ENCODE peak calls at places on chromosomes 11 and 22, in seven cellular contexts. One of them, this sample, is unnamed.

GRCh38 chr11:110305169-110306018 is 9.0 kb upstream of the RDX start:
- DNase-seq in erythroblast: no peak
- DNase-seq in ovary: no peak
- DNase-seq in lower leg skin: no peak
- DNase-seq in IMR-90: no peak
- DNase-seq in Peyer's patch: no peak
- DNase-seq in heart left ventricle: no peak
- DNase-seq in this sample: no peak

GRCh38 chr11:27242591-27242990 is 120.4 kb downstream of the CCDC34 start:
- DNase-seq in erythroblast: peak; percentile 68
- DNase-seq in ovary: no peak
- DNase-seq in lower leg skin: no peak
- DNase-seq in IMR-90: peak; percentile 46
- DNase-seq in Peyer's patch: no peak
- DNase-seq in heart left ventricle: no peak
- DNase-seq in this sample: no peak

GRCh38 chr22:50314455-50315288 is 7.2 kb upstream of the PLXNB2 start:
- DNase-seq in erythroblast: peak; percentile 47
- DNase-seq in ovary: no peak
- DNase-seq in lower leg skin: no peak
- DNase-seq in IMR-90: no peak
- DNase-seq in Peyer's patch: peak; percentile 91
- DNase-seq in heart left ventricle: peak; percentile 86
- DNase-seq in this sample: peak; percentile 86

GRCh38 chr11:96257972-96258951 is 84.7 kb downstream of the MAML2 start:
- DNase-seq in erythroblast: no peak
- DNase-seq in ovary: no peak
- DNase-seq in lower leg skin: no peak
- DNase-seq in IMR-90: peak; percentile 58
- DNase-seq in Peyer's patch: peak; percentile 69
- DNase-seq in heart left ventricle: no peak
- DNase-seq in this sample: no peak

GRCh38 chr22:33035276-33035863 is 22.8 kb downstream of the SYN3 start:
- DNase-seq in erythroblast: no peak
- DNase-seq in ovary: no peak
- DNase-seq in lower leg skin: no peak
- DNase-seq in IMR-90: no peak
- DNase-seq in Peyer's patch: no peak
- DNase-seq in heart left ventricle: no peak
- DNase-seq in this sample: no peak

GRCh38 chr22:26687439-26687838 is 30.1 kb downstream of the MIAT start:
- DNase-seq in erythroblast: no peak
- DNase-seq in ovary: no peak
- DNase-seq in lower leg skin: no peak
- DNase-seq in IMR-90: no peak
- DNase-seq in Peyer's patch: no peak
- DNase-seq in heart left ventricle: no peak
- DNase-seq in this sample: no peak

GRCh38 chr11:132028380-132029240 is 658.2 kb downstream of the NTM start:
- DNase-seq in erythroblast: peak; percentile 39
- DNase-seq in ovary: no peak
- DNase-seq in lower leg skin: no peak
- DNase-seq in IMR-90: peak; percentile 73
- DNase-seq in Peyer's patch: no peak
- DNase-seq in heart left ventricle: no peak
- DNase-seq in this sample: peak; percentile 8

GRCh38 chr11:129209891-129210830 is 18.0 kb upstream of the ARHGAP32 start:
- DNase-seq in erythroblast: no peak
- DNase-seq in ovary: no peak
- DNase-seq in lower leg skin: no peak
- DNase-seq in IMR-90: no peak
- DNase-seq in Peyer's patch: no peak
- DNase-seq in heart left ventricle: no peak
- DNase-seq in this sample: no peak

GRCh38 chr11:125435461-125436238 is 60.4 kb downstream of the FEZ1 start:
- DNase-seq in erythroblast: no peak
- DNase-seq in ovary: no peak
- DNase-seq in lower leg skin: no peak
- DNase-seq in IMR-90: peak; percentile 19
- DNase-seq in Peyer's patch: no peak
- DNase-seq in heart left ventricle: no peak
- DNase-seq in this sample: no peak

GRCh38 chr22:23053912-23054530 is 16.3 kb upstream of the GNAZ start:
- DNase-seq in erythroblast: no peak
- DNase-seq in ovary: no peak
- DNase-seq in lower leg skin: no peak
- DNase-seq in IMR-90: no peak
- DNase-seq in Peyer's patch: peak; percentile 13
- DNase-seq in heart left ventricle: no peak
- DNase-seq in this sample: no peak

GRCh38 chr11:12540075-12540685 is 134.0 kb upstream of the TEAD1 start:
- DNase-seq in erythroblast: no peak
- DNase-seq in ovary: no peak
- DNase-seq in lower leg skin: no peak
- DNase-seq in IMR-90: peak; percentile 73
- DNase-seq in Peyer's patch: no peak
- DNase-seq in heart left ventricle: no peak
- DNase-seq in this sample: no peak

GRCh38 chr22:37802310-37803194 is 5.2 kb upstream of the GCAT start:
- DNase-seq in erythroblast: peak; percentile 74
- DNase-seq in ovary: peak; percentile 81
- DNase-seq in lower leg skin: no peak
- DNase-seq in IMR-90: peak; percentile 39
- DNase-seq in Peyer's patch: no peak
- DNase-seq in heart left ventricle: peak; percentile 80
- DNase-seq in this sample: no peak

GRCh38 chr11:20712912-20713311 is 43.5 kb downstream of the NELL1 start:
- DNase-seq in erythroblast: no peak
- DNase-seq in ovary: no peak
- DNase-seq in lower leg skin: no peak
- DNase-seq in IMR-90: no peak
- DNase-seq in Peyer's patch: no peak
- DNase-seq in heart left ventricle: no peak
- DNase-seq in this sample: no peak

GRCh38 chr22:26552466-26552865 is 37.5 kb downstream of the TPST2 start:
- DNase-seq in erythroblast: no peak
- DNase-seq in ovary: no peak
- DNase-seq in lower leg skin: no peak
- DNase-seq in IMR-90: peak; percentile 73
- DNase-seq in Peyer's patch: no peak
- DNase-seq in heart left ventricle: no peak
- DNase-seq in this sample: no peak

GRCh38 chr11:76628408-76628947 is 42.1 kb downstream of the LRRC32 start:
- DNase-seq in erythroblast: no peak
- DNase-seq in ovary: no peak
- DNase-seq in lower leg skin: no peak
- DNase-seq in IMR-90: no peak
- DNase-seq in Peyer's patch: no peak
- DNase-seq in heart left ventricle: no peak
- DNase-seq in this sample: no peak

GRCh38 chr11:102390667-102391449 is 43.8 kb downstream of the BIRC2 start:
- DNase-seq in erythroblast: peak; percentile 70
- DNase-seq in ovary: no peak
- DNase-seq in lower leg skin: peak; percentile 49
- DNase-seq in IMR-90: peak; percentile 63
- DNase-seq in Peyer's patch: peak; percentile 61
- DNase-seq in heart left ventricle: peak; percentile 72
- DNase-seq in this sample: peak; percentile 20

GRCh38 chr11:10861047-10861446 is 3.2 kb upstream of the ZBED5 start:
- DNase-seq in erythroblast: no peak
- DNase-seq in ovary: no peak
- DNase-seq in lower leg skin: no peak
- DNase-seq in IMR-90: no peak
- DNase-seq in Peyer's patch: no peak
- DNase-seq in heart left ventricle: no peak
- DNase-seq in this sample: no peak

GRCh38 chr11:19714387-19715363 is 2.0 kb downstream of the NAV2 start:
- DNase-seq in erythroblast: no peak
- DNase-seq in ovary: no peak
- DNase-seq in lower leg skin: no peak
- DNase-seq in IMR-90: peak; percentile 85
- DNase-seq in Peyer's patch: no peak
- DNase-seq in heart left ventricle: peak; percentile 71
- DNase-seq in this sample: no peak

GRCh38 chr11:126507646-126508045 is 152.2 kb downstream of the ST3GAL4 start:
- DNase-seq in erythroblast: no peak
- DNase-seq in ovary: no peak
- DNase-seq in lower leg skin: no peak
- DNase-seq in IMR-90: no peak
- DNase-seq in Peyer's patch: no peak
- DNase-seq in heart left ventricle: no peak
- DNase-seq in this sample: no peak

GRCh38 chr11:128464878-128465277 is 122.5 kb downstream of the ETS1 start:
- DNase-seq in erythroblast: no peak
- DNase-seq in ovary: no peak
- DNase-seq in lower leg skin: no peak
- DNase-seq in IMR-90: no peak
- DNase-seq in Peyer's patch: no peak
- DNase-seq in heart left ventricle: no peak
- DNase-seq in this sample: no peak

GRCh38 chr22:42617155-42617983 is 2.7 kb upstream of the POLDIP3 start:
- DNase-seq in erythroblast: no peak
- DNase-seq in ovary: no peak
- DNase-seq in lower leg skin: no peak
- DNase-seq in IMR-90: no peak
- DNase-seq in Peyer's patch: no peak
- DNase-seq in heart left ventricle: no peak
- DNase-seq in this sample: no peak
- TF ChIP-seq POLR2A in erythroblast: peak; percentile 31
- TF ChIP-seq POLR2A in ovary: no peak
- TF ChIP-seq POLR2A in lower leg skin: no peak
- TF ChIP-seq POLR2A in IMR-90: no peak
- TF ChIP-seq POLR2A in Peyer's patch: no peak
- TF ChIP-seq POLR2A in heart left ventricle: no peak
- TF ChIP-seq POLR2A in this sample: no peak

DNA sequence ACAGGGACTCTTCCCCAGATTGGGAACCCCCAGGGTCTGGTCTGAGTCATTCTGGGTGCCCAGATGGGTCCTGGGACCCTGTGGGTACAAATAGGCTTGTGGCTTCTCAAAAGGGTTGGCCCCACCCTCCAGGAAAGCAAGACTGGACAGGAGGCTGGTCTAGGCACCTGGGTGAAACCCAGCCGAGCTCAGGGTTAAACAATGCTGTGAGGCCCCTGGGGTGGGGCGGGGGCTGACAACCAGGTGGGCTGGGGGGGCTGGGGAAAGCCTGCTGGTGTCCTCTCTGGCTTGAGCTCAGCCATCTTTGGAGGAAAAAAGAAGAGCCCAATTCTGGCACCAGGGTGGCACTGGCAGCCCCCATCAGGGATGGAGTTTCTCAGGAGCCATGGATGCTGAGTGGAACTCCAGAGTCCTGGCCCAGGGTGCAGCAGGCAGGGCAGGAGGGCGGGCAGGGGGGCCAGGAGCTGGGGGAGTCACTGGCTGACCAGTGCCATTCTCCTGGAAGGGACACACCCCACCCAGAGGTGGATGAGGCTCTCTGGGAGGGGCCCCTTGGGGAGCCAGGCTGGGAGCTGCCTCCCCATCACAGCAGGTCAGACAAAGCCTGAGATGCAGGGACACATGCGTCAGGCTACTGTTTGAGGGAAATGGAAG is 1.1 kb downstream of the SEPTIN5 start:
- DNase-seq in erythroblast: no peak
- DNase-seq in ovary: peak; percentile 36
- DNase-seq in lower leg skin: no peak
- DNase-seq in IMR-90: no peak
- DNase-seq in Peyer's patch: no peak
- DNase-seq in heart left ventricle: peak; percentile 38
- DNase-seq in this sample: no peak
- TF ChIP-seq POLR2A in erythroblast: no peak
- TF ChIP-seq POLR2A in ovary: no peak
- TF ChIP-seq POLR2A in lower leg skin: no peak
- TF ChIP-seq POLR2A in IMR-90: no peak
- TF ChIP-seq POLR2A in Peyer's patch: no peak
- TF ChIP-seq POLR2A in heart left ventricle: no peak
- TF ChIP-seq POLR2A in this sample: no peak

DNA sequence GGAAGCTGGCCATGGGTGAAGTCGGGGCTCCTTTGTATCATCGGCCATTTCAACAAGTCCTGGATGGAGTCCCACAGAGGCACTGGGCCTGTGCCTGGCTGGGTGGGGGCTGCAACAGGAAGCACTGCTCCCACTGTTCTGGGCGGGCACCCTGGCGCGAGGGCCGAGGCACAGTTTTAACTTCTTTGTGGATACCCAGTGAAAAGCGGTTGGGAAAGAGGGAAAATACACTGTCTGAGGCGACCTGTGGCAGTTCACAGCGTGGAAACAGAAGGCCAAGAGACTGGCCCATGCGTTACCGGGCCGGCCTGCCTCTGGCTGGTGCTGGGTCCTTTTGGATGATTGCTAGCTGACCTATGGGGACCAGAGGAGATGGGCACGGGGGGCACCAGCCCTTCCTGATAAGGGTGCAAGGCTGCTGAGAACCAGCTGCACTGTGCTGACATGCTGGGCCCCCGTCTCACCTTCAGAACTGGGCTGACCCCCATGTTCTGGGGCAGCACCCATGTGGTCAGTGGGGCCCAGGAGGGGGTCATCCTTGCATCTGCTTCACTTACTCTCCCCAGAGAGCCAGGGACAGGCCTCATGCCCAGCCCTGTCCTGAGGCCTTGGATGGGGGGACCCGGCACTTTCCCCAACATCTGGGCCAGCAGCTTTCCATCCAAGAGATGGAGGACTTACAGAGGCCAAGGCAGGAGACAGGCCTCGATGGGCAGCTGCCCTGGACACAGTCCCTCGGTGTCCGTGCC is 4.2 kb downstream of the OVOL1 start:
- DNase-seq in erythroblast: no peak
- DNase-seq in ovary: no peak
- DNase-seq in lower leg skin: no peak
- DNase-seq in IMR-90: no peak
- DNase-seq in Peyer's patch: no peak
- DNase-seq in heart left ventricle: peak; percentile 44
- DNase-seq in this sample: no peak
- TF ChIP-seq POLR2A in erythroblast: no peak
- TF ChIP-seq POLR2A in ovary: no peak
- TF ChIP-seq POLR2A in lower leg skin: no peak
- TF ChIP-seq POLR2A in IMR-90: no peak
- TF ChIP-seq POLR2A in Peyer's patch: no peak
- TF ChIP-seq POLR2A in heart left ventricle: no peak
- TF ChIP-seq POLR2A in this sample: no peak

GRCh38 chr22:31340360-31340759 is 5.8 kb downstream of the PATZ1 start:
- DNase-seq in erythroblast: no peak
- DNase-seq in ovary: no peak
- DNase-seq in lower leg skin: no peak
- DNase-seq in IMR-90: no peak
- DNase-seq in Peyer's patch: no peak
- DNase-seq in heart left ventricle: no peak
- DNase-seq in this sample: no peak

GRCh38 chr22:31337178-31337577 is 9.0 kb downstream of the PATZ1 start:
- DNase-seq in erythroblast: no peak
- DNase-seq in ovary: no peak
- DNase-seq in lower leg skin: no peak
- DNase-seq in IMR-90: peak; percentile 28
- DNase-seq in Peyer's patch: no peak
- DNase-seq in heart left ventricle: no peak
- DNase-seq in this sample: no peak

GRCh38 chr22:31341386-31342088 is 4.6 kb downstream of the PATZ1 start:
- DNase-seq in erythroblast: no peak
- DNase-seq in ovary: no peak
- DNase-seq in lower leg skin: no peak
- DNase-seq in IMR-90: no peak
- DNase-seq in Peyer's patch: no peak
- DNase-seq in heart left ventricle: no peak
- DNase-seq in this sample: no peak

GRCh38 chr22:31340765-31341247 is 5.3 kb downstream of the PATZ1 start:
- DNase-seq in erythroblast: no peak
- DNase-seq in ovary: no peak
- DNase-seq in lower leg skin: no peak
- DNase-seq in IMR-90: no peak
- DNase-seq in Peyer's patch: no peak
- DNase-seq in heart left ventricle: no peak
- DNase-seq in this sample: no peak

GRCh38 chr22:31339148-31339832 is 6.9 kb downstream of the PATZ1 start:
- DNase-seq in erythroblast: no peak
- DNase-seq in ovary: no peak
- DNase-seq in lower leg skin: no peak
- DNase-seq in IMR-90: no peak
- DNase-seq in Peyer's patch: no peak
- DNase-seq in heart left ventricle: no peak
- DNase-seq in this sample: no peak
- TF ChIP-seq POLR2A in erythroblast: no peak
- TF ChIP-seq POLR2A in ovary: no peak
- TF ChIP-seq POLR2A in lower leg skin: no peak
- TF ChIP-seq POLR2A in IMR-90: no peak
- TF ChIP-seq POLR2A in Peyer's patch: no peak
- TF ChIP-seq POLR2A in heart left ventricle: no peak
- TF ChIP-seq POLR2A in this sample: no peak